ENCODE peak calls at places on chromosomes 12 and 14, in ten cellular contexts. F is thoracic aorta, J is lung, K is psoas muscle, W is DND-41, Y is upper lobe of right lung, X is IMR-90, I is body of pancreas, N is left ventricle myocardium inferior, P is ovary. Q is an unnamed sample. For H3K27me3 and H3K4me1, the result is how much of the 10 kb centered on the place peaks cover.

GRCh38 chr12:50936821-50937220 is 15.5 kb upstream of the HIGD1C start:
- DNase-seq in P (no peak), X (no peak), I (no peak), J (no peak), W (no peak), Y (no peak), N (no peak), K (no peak), F (no peak), Q (no peak)

GRCh38 chr12:50084775-50085614 is at the start of gene SMARCD1:
- DNase-seq in N (peak), P (peak), J (peak), F (peak), K (peak), Y (peak), W (peak), X (peak), I (peak), Q (peak)

GRCh38 chr12:15777355-15778012 is 11.7 kb downstream of the EPS8 start:
- DNase-seq in Y (no peak), I (no peak), X (no peak), J (no peak), F (no peak), N (no peak), W (no peak), P (no peak), K (no peak), Q (no peak)

GRCh38 chr12:56477521-56478225 is 9.3 kb downstream of the SPRYD4 start:
- DNase-seq in P (no peak), X (no peak), F (no peak), W (no peak), Y (no peak), I (peak), J (no peak), N (no peak), K (no peak), Q (no peak)

GRCh38 chr14:42013560-42013959 is 406.9 kb downstream of the LRFN5 start:
- DNase-seq in N (no peak), K (no peak), P (no peak), F (no peak), J (no peak), I (no peak), W (no peak), Y (no peak), X (peak), Q (no peak)

GRCh38 chr12:119208626-119209061 is 29.9 kb downstream of the HSPB8 start:
- DNase-seq in K (peak), N (peak), Y (no peak), W (no peak), P (peak), F (peak), J (peak), X (peak), I (peak), Q (peak)

GRCh38 chr12:1915082-1915968 is 3.1 kb downstream of the CACNA2D4 start:
- DNase-seq in I (peak), F (no peak), W (peak), K (no peak), Y (no peak), N (no peak), P (no peak), X (no peak), J (peak), Q (no peak)

GRCh38 chr14:45649051-45649450 is 396.0 kb upstream of the MIS18BP1 start:
- DNase-seq in J (no peak), W (no peak), Y (no peak), K (no peak), N (no peak), I (no peak), X (no peak), F (no peak), P (no peak), Q (no peak)

GRCh38 chr14:70894868-70895267 is 12.4 kb upstream of the PCNX1 start:
- DNase-seq in J (no peak), W (no peak), N (no peak), K (no peak), P (no peak), Y (no peak), X (peak), I (no peak), F (no peak), Q (no peak)

GRCh38 chr12:60529723-60530122 is 933.9 kb downstream of the SLC16A7 start:
- DNase-seq in K (no peak), Y (no peak), J (no peak), X (no peak), I (no peak), F (no peak), W (no peak), P (no peak), N (no peak), Q (no peak)

GRCh38 chr14:71013551-71014192 is 106.4 kb downstream of the PCNX1 start:
- DNase-seq in Y (no peak), W (no peak), F (no peak), K (no peak), X (peak), N (no peak), P (no peak), I (no peak), J (no peak), Q (no peak)

GRCh38 chr12:96236221-96236822 is 42.1 kb downstream of the ELK3 start:
- DNase-seq in Y (no peak), I (no peak), X (peak), P (no peak), W (peak), K (peak), F (no peak), J (no peak), N (peak), Q (no peak)

GRCh38 chr14:92074555-92074954 is 31.8 kb downstream of the ATXN3 start:
- DNase-seq in P (no peak), I (no peak), F (no peak), X (peak), N (no peak), Y (no peak), W (no peak), K (no peak), J (no peak), Q (no peak)

GRCh38 chr12:5318874-5319273 is 113.0 kb upstream of the NTF3 start:
- DNase-seq in J (no peak), I (no peak), K (no peak), Y (no peak), W (no peak), F (no peak), P (no peak), X (peak), N (no peak), Q (no peak)

GRCh38 chr12:26940820-26941219 is 2.5 kb downstream of the FGFR1OP2 start:
- DNase-seq in W (peak), I (no peak), F (no peak), X (peak), P (no peak), Y (no peak), K (no peak), J (no peak), N (no peak), Q (no peak)

GRCh38 chr12:10497602-10498001 is 8.1 kb upstream of the EIF2S3B start:
- DNase-seq in P (no peak), W (no peak), K (no peak), X (no peak), N (no peak), J (no peak), F (no peak), I (no peak), Y (no peak), Q (no peak)

GRCh38 chr14:21910260-21910659 is 236.6 kb upstream of the OR4E1 start:
- DNase-seq in K (no peak), W (no peak), X (no peak), F (no peak), J (no peak), I (no peak), P (no peak), N (no peak), Y (no peak), Q (no peak)

GRCh38 chr12:27913999-27914614 is 58.4 kb downstream of the PTHLH start:
- DNase-seq in F (no peak), Y (no peak), W (no peak), P (no peak), N (no peak), X (no peak), I (no peak), K (no peak), J (no peak), Q (no peak)

GRCh38 chr14:68468437-68469207 is 324.2 kb downstream of the ZFP36L1 start:
- DNase-seq in W (no peak), Y (no peak), P (no peak), I (no peak), X (no peak), F (no peak), J (no peak), K (no peak), N (no peak), Q (no peak)

GRCh38 chr14:71362920-71363584 is 455.8 kb downstream of the PCNX1 start:
- DNase-seq in W (no peak), X (peak), J (no peak), Y (no peak), F (no peak), K (no peak), N (no peak), P (no peak), I (no peak), Q (no peak)

GRCh38 chr14:96987771-96988170 is 190.6 kb downstream of the VRK1 start:
- DNase-seq in Y (no peak), K (no peak), I (no peak), P (no peak), J (no peak), X (no peak), W (no peak), N (no peak), F (no peak), Q (no peak)

GRCh38 chr14:64639340-64639821 is 64.8 kb upstream of the PLEKHG3 start:
- DNase-seq in K (no peak), N (no peak), J (no peak), W (no peak), P (no peak), F (no peak), X (peak), I (no peak), Y (no peak), Q (no peak)

GRCh38 chr12:66668311-66668710 is 10.6 kb downstream of the GRIP1 start:
- DNase-seq in I (peak), F (no peak), K (no peak), N (no peak), J (no peak), X (no peak), Y (no peak), W (no peak), P (no peak), Q (no peak)

GRCh38 chr12:89756638-89757321 is 48.1 kb upstream of the ATP2B1 start:
- DNase-seq in X (peak), Y (no peak), P (no peak), K (no peak), F (no peak), W (no peak), I (no peak), N (no peak), J (no peak), Q (no peak)

GRCh38 chr12:108548954-108549521 is 11.9 kb downstream of the SART3 start:
- DNase-seq in F (no peak), X (no peak), Y (no peak), I (no peak), K (no peak), P (no peak), J (no peak), N (no peak), W (no peak), Q (no peak)

GRCh38 chr12:109044241-109044640 is 8.1 kb upstream of the USP30 start:
- DNase-seq in F (no peak), P (no peak), J (no peak), W (no peak), X (no peak), N (no peak), Y (no peak), I (no peak), K (no peak), Q (no peak)

GRCh38 chr12:94725375-94726168 is 75.2 kb upstream of the TMCC3 start:
- DNase-seq in F (no peak), I (no peak), P (no peak), N (no peak), W (no peak), J (no peak), Y (no peak), K (no peak), X (peak), Q (no peak)

GRCh38 chr14:50704454-50705010 is 36.4 kb upstream of the SAV1 start:
- DNase-seq in I (no peak), N (no peak), F (no peak), P (no peak), X (no peak), J (no peak), K (no peak), Y (no peak), W (no peak), Q (no peak)

GRCh38 chr12:57519758-57520007 is 631 bp downstream of the DDIT3 start:
- DNase-seq in P (no peak), J (no peak), K (no peak), F (no peak), N (no peak), I (no peak), W (peak), Y (no peak), X (no peak), Q (no peak)

GRCh38 chr12:65121049-65121955 is at the start of gene WIF1:
- DNase-seq in K (peak), P (no peak), J (peak), X (no peak), W (no peak), I (peak), N (no peak), Y (peak), F (no peak), Q (peak)

GRCh38 chr14:51554339-51554920 is 97.3 kb upstream of the FRMD6 start:
- DNase-seq in X (peak), Y (no peak), J (no peak), K (no peak), N (no peak), P (no peak), W (no peak), I (no peak), F (no peak), Q (no peak)

GRCh38 chr14:68655961-68656360 is 136.9 kb downstream of the ZFP36L1 start:
- DNase-seq in J (no peak), F (no peak), Y (no peak), W (no peak), N (no peak), K (no peak), P (peak), X (no peak), I (no peak), Q (no peak)

GRCh38 chr14:23056257-23056955 is 914 bp downstream of the CDH24 start:
- DNase-seq in W (peak), N (peak), K (peak), P (peak), F (no peak), X (peak), I (peak), J (peak), Y (peak), Q (peak)

GRCh38 chr14:92323031-92323915 is at the start of gene SLC24A4:
- DNase-seq in I (no peak), X (no peak), K (no peak), W (no peak), P (no peak), J (no peak), Y (peak), N (no peak), F (no peak), Q (no peak)

GRCh38 chr14:33611405-33612183 is 339.3 kb downstream of the EGLN3 start:
- DNase-seq in J (no peak), P (no peak), K (no peak), W (no peak), F (no peak), N (no peak), I (no peak), X (no peak), Y (no peak), Q (no peak)

GRCh38 chr12:113299619-113300237 is 35.2 kb downstream of the SLC8B1 start:
- DNase-seq in P (peak), X (peak), J (peak), N (peak), F (peak), Y (peak), W (no peak), K (peak), I (peak), Q (peak)

GRCh38 chr12:115840159-115840558 is 437.3 kb downstream of the MED13L start:
- DNase-seq in Y (no peak), P (no peak), J (no peak), F (no peak), K (no peak), N (no peak), X (no peak), I (no peak), W (no peak), Q (no peak)

GRCh38 chr14:77064535-77065178 is 33.4 kb upstream of the CIPC start:
- DNase-seq in F (no peak), Y (no peak), N (no peak), I (no peak), W (no peak), K (no peak), X (no peak), P (no peak), J (no peak), Q (no peak)
- H3K27me3 ChIP-seq in F (under half), Y (under half), N (under half), I (under half), W (under half), K (under half), X (under half), P (under half), J (under half), Q (under half)

GRCh38 chr14:89956294-89957009 is 725 bp downstream of the TDP1 start:
- DNase-seq in K (peak), X (peak), I (peak), N (peak), W (peak), P (peak), F (peak), J (peak), Y (peak), Q (peak)
- TF ChIP-seq CTCF in K (no peak), X (no peak), I (no peak), N (no peak), W (no peak), P (no peak), F (no peak), J (no peak), Y (no peak), Q (no peak)

DNA sequence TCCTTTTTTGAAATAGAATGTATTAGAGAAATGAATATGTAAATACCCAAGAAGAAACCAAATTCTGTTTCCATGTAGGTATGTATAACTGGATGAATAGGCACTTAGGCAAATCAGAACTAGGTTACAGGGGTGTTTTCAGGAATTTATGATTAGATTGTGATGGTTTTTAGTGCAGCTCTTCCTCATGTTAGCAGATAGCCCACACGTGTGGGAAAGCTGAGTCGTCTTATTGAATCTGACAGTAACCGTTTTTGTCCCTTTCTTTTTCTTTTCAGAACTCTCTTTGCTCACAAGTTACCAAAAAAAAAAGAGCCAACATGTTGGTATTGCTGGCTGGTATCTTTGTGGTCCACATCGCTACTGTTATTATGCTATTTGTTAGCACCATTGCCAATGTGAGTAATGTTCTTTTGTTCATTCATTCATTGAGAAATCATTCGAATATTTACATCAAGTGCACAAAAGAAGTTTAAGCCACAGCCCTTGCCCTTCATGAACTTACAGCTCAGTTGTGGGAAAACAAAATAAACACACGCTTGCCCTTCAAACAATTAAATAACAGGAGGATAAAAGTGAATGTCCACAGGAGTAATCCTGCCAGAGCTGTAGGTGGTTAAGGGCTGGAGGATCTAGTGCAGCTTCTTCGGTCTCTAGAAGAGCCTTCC is 14.8 kb downstream of the EMP1 start:
- DNase-seq in F (no peak), W (no peak), P (no peak), Y (no peak), I (no peak), X (peak), J (no peak), K (no peak), N (no peak), Q (no peak)
- H3K4me1 ChIP-seq in F (under half), W (under half), P (under half), Y (half or more), I (under half), X (under half), J (under half), K (under half), N (half or more), Q (under half)

GRCh38 chr14:104554088-104554607 is 25.4 kb upstream of the C14orf180 start:
- DNase-seq in J (no peak), K (no peak), W (no peak), I (peak), N (peak), Y (peak), F (no peak), X (no peak), P (no peak), Q (peak)
- H3K27me3 ChIP-seq in J (under half), K (under half), W (under half), I (under half), N (half or more), Y (under half), F (under half), X (under half), P (under half), Q (under half)

GRCh38 chr14:24315807-24316596 is 4.7 kb downstream of the LTB4R start:
- DNase-seq in F (no peak), P (peak), Y (peak), K (peak), J (no peak), I (peak), N (peak), X (no peak), W (no peak), Q (peak)
- TF ChIP-seq CTCF in F (peak), P (no peak), Y (peak), K (peak), J (no peak), I (peak), N (peak), X (peak), W (no peak), Q (no peak)

GRCh38 chr14:55351111-55351510 is 60.5 kb downstream of the ATG14 start:
- DNase-seq in F (no peak), W (no peak), P (no peak), J (no peak), N (no peak), Y (no peak), K (no peak), X (no peak), I (no peak), Q (no peak)
- H3K4me1 ChIP-seq in F (under half), W (under half), P (under half), J (under half), N (under half), Y (under half), K (under half), X (under half), I (under half), Q (under half)

DNA sequence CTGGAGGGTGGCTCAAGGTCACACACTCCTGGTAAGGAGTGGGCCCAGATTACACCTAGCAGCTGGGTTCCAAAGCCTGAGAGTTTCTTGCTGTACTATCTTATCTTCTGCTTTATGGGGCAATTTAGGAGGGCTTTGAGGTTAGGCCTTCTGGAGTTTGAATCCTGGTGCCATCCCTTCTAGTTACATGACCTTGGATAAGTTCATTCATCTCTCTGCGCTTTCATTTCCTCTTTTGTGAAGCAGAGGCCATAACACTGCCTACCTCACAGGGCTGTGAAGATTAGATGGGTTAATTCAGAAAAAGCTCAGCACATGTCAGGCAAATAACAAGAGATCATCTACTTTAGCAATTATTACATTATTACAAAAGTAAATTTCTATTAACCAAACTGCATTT is 7.4 kb upstream of the KRT77 start:
- DNase-seq in I (no peak), Y (no peak), P (no peak), X (no peak), K (no peak), F (no peak), J (no peak), N (no peak), W (no peak), Q (no peak)
- H3K27me3 ChIP-seq in I (under half), Y (under half), P (under half), X (under half), K (under half), F (under half), J (under half), N (half or more), W (under half), Q (under half)